ENCODE peak calls at places on chromosomes 7 and 10, in ten cellular contexts. T is KBM-7; D is foreskin keratinocyte; B is NCI-H1092 treated with DMSO at 0.1 percent for 48 hours; F is neural crest cell; Z is CD8-positive, alpha-beta memory T cell; K is activated naive CD8-positive, alpha-beta T cell treated with anti-CD3 and anti-CD28 coated beads, Interleukin-2, amount 10 ng/mL, durations not matched to agents 7 days and 5 days; M is naive thymus-derived CD8-positive, alpha-beta T cell; C is AG20443; J is HL-60. V is an unnamed sample.

GRCh38 chr10:3426190-3426845 is 253.7 kb upstream of the PITRM1 start:
- DNase-seq in T (no peak), D (peak), B (no peak), F (no peak), Z (no peak), K (no peak), M (no peak), C (peak), J (no peak), V (no peak)

GRCh38 chr7:7425321-7425720 is 110.4 kb downstream of the COL28A1 start:
- DNase-seq in T (no peak), D (no peak), B (no peak), F (no peak), Z (no peak), K (no peak), M (no peak), C (no peak), J (no peak), V (no peak)

GRCh38 chr7:149670288-149670687 is 103.1 kb downstream of the ZNF467 start:
- DNase-seq in T (peak), D (no peak), B (peak), F (no peak), Z (no peak), K (no peak), M (no peak), C (peak), J (no peak), V (no peak)

GRCh38 chr10:23534328-23534727 is 95.5 kb downstream of the OTUD1 start:
- DNase-seq in T (no peak), D (no peak), B (no peak), F (no peak), Z (no peak), K (no peak), M (no peak), C (no peak), J (no peak), V (no peak)

GRCh38 chr10:70966848-70967553 is 78.6 kb upstream of the PCBD1 start:
- DNase-seq in T (no peak), D (no peak), B (no peak), F (no peak), Z (no peak), K (no peak), M (no peak), C (no peak), J (no peak), V (no peak)

GRCh38 chr7:45596665-45597095 is 22.5 kb downstream of the ADCY1 start:
- DNase-seq in T (no peak), D (no peak), B (no peak), F (no peak), Z (no peak), K (no peak), M (no peak), C (peak), J (no peak), V (no peak)

GRCh38 chr10:92692085-92692671 is 2.4 kb downstream of the HHEX start:
- DNase-seq in T (no peak), D (no peak), B (no peak), F (peak), Z (no peak), K (no peak), M (no peak), C (no peak), J (no peak), V (no peak)

GRCh38 chr7:73606801-73607691 is 17.3 kb downstream of the MLXIPL start:
- DNase-seq in T (peak), D (no peak), B (peak), F (peak), Z (peak), K (peak), M (peak), C (peak), J (no peak), V (peak)

GRCh38 chr10:56481521-56482091 is 120.5 kb upstream of the ZWINT start:
- DNase-seq in T (no peak), D (no peak), B (no peak), F (no peak), Z (no peak), K (no peak), M (no peak), C (no peak), J (no peak), V (no peak)

GRCh38 chr7:72438491-72438890 is 26.4 kb upstream of the CALN1 start:
- DNase-seq in T (no peak), D (no peak), B (no peak), F (no peak), Z (no peak), K (no peak), M (no peak), C (no peak), J (no peak), V (no peak)

GRCh38 chr7:38215115-38215514 is 37.1 kb downstream of the STARD3NL start:
- DNase-seq in T (no peak), D (no peak), B (no peak), F (no peak), Z (no peak), K (no peak), M (no peak), C (no peak), J (no peak), V (no peak)

GRCh38 chr7:12888727-12889126 is 201.3 kb downstream of the ARL4A start:
- DNase-seq in T (peak), D (no peak), B (no peak), F (no peak), Z (no peak), K (no peak), M (no peak), C (peak), J (no peak), V (no peak)

GRCh38 chr7:114334992-114335391 is 79.6 kb upstream of the FOXP2 start:
- DNase-seq in T (no peak), D (no peak), B (peak), F (no peak), Z (no peak), K (no peak), M (no peak), C (no peak), J (no peak), V (no peak)